ENCODE peak calls at places on chromosome 14, in four cellular contexts. X is mesenchymal stem cell, C is neuronal stem cell, J is H9. L is an unnamed sample.

GRCh38 chr14:59342108-59342507 is 123.1 kb downstream of the GPR135 start:
- DNase-seq in X (no peak), C (no peak), J (no peak), L (no peak)

GRCh38 chr14:90495357-90496276 is 98.8 kb downstream of the CALM1 start:
- DNase-seq in X (peak; percentile 75), C (peak; percentile 88), J (peak; percentile 84), L (peak; percentile 75)

GRCh38 chr14:72738181-72738611 is 155.7 kb downstream of the DPF3 start:
- DNase-seq in X (no peak), C (no peak), J (peak; percentile 8), L (no peak)

GRCh38 chr14:65228436-65228835 is 126.1 kb upstream of the MAX start:
- DNase-seq in X (no peak), C (no peak), J (no peak), L (no peak)

GRCh38 chr14:51462182-51462581 is 189.5 kb upstream of the FRMD6 start:
- DNase-seq in X (no peak), C (no peak), J (no peak), L (no peak)

GRCh38 chr14:70789361-70789760 is 20.0 kb downstream of the MAP3K9 start:
- DNase-seq in X (no peak), C (no peak), J (no peak), L (peak; percentile 70)

GRCh38 chr14:74504874-74505617 is 11.5 kb downstream of the ISCA2 start:
- DNase-seq in X (no peak), C (no peak), J (no peak), L (no peak)

GRCh38 chr14:100440207-100440631 is 117.1 kb downstream of the SLC25A47 start:
- DNase-seq in X (peak; percentile 51), C (peak; percentile 56), J (peak; percentile 75), L (peak; percentile 58)

GRCh38 chr14:46951103-46951502 is 299.5 kb upstream of the RPL10L start:
- DNase-seq in X (peak; percentile 9), C (no peak), J (no peak), L (no peak)

GRCh38 chr14:68619805-68620574 is 172.9 kb downstream of the ZFP36L1 start:
- DNase-seq in X (peak; percentile 86), C (no peak), J (no peak), L (peak; percentile 73)

GRCh38 chr14:64504310-64504896 is at the start of gene ZBTB1:
- DNase-seq in X (peak; percentile 95), C (peak; percentile 84), J (peak; percentile 83), L (peak; percentile 86)

GRCh38 chr14:101233861-101234587 is 327.3 kb upstream of the DIO3 start:
- DNase-seq in X (no peak), C (no peak), J (peak; percentile 20), L (no peak)

GRCh38 chr14:63275611-63276010 is 43.1 kb downstream of the GPHB5 start:
- DNase-seq in X (no peak), C (no peak), J (no peak), L (no peak)

GRCh38 chr14:27366596-27366995 is 768.8 kb upstream of the NOVA1 start:
- DNase-seq in X (peak; percentile 29), C (no peak), J (no peak), L (no peak)

GRCh38 chr14:24417832-24418491 is 11.5 kb downstream of the CBLN3 start:
- DNase-seq in X (no peak), C (no peak), J (peak; percentile 10), L (no peak)

GRCh38 chr14:89252887-89253532 is 164.0 kb downstream of the FOXN3 start:
- DNase-seq in X (no peak), C (no peak), J (peak; percentile 48), L (peak; percentile 11)

GRCh38 chr14:37591311-37591940 is 3.6 kb downstream of the FOXA1 start:
- DNase-seq in X (peak; percentile 25), C (no peak), J (peak; percentile 84), L (no peak)

GRCh38 chr14:95507701-95508103 is 8.7 kb downstream of the SYNE3 start:
- DNase-seq in X (peak; percentile 89), C (no peak), J (no peak), L (peak; percentile 75)

GRCh38 chr14:50906326-50906725 is 34.5 kb downstream of the ABHD12B start:
- DNase-seq in X (no peak), C (no peak), J (no peak), L (no peak)

GRCh38 chr14:74408870-74409269 is 17.1 kb downstream of the SYNDIG1L start:
- DNase-seq in X (no peak), C (no peak), J (no peak), L (no peak)

GRCh38 chr14:74238974-74239847 is at the start of gene VSX2:
- DNase-seq in X (no peak), C (no peak), J (peak; percentile 78), L (no peak)

GRCh38 chr14:33280646-33281045 is 342.0 kb downstream of the NPAS3 start:
- DNase-seq in X (peak; percentile 33), C (no peak), J (no peak), L (no peak)

GRCh38 chr14:95323361-95323760 is 3.7 kb upstream of the CLMN start:
- DNase-seq in X (no peak), C (no peak), J (no peak), L (no peak)

GRCh38 chr14:102982852-102983470 is 60.5 kb downstream of the AMN start:
- DNase-seq in X (no peak), C (no peak), J (no peak), L (no peak)

GRCh38 chr14:52413729-52414453 is 99.8 kb downstream of the PTGER2 start:
- DNase-seq in X (peak; percentile 8), C (no peak), J (no peak), L (peak; percentile 65)

GRCh38 chr14:60622210-60622919 is 26.9 kb downstream of the SIX1 start:
- DNase-seq in X (no peak), C (no peak), J (no peak), L (peak; percentile 26)

GRCh38 chr14:32426596-32427408 is 97.7 kb downstream of the AKAP6 start:
- DNase-seq in X (peak; percentile 3), C (no peak), J (no peak), L (no peak)

GRCh38 chr14:64704145-64704742 is at the start of gene PLEKHG3:
- DNase-seq in X (peak; percentile 85), C (peak; percentile 76), J (peak; percentile 78), L (peak; percentile 69)

GRCh38 chr14:43147480-43147879 is 1359.6 kb downstream of the FSCB start:
- DNase-seq in X (no peak), C (no peak), J (no peak), L (peak; percentile 21)

GRCh38 chr14:51308872-51309271 is 68.8 kb downstream of the TMX1 start:
- DNase-seq in X (no peak), C (no peak), J (no peak), L (no peak)

GRCh38 chr14:89237923-89238529 is 179.0 kb downstream of the FOXN3 start:
- DNase-seq in X (no peak), C (no peak), J (peak; percentile 51), L (peak; percentile 19)

GRCh38 chr14:51147183-51147582 is 52.3 kb upstream of the TRIM9 start:
- DNase-seq in X (peak; percentile 63), C (no peak), J (no peak), L (no peak)

GRCh38 chr14:105468621-105469241 is 5.9 kb upstream of the CRIP2 start:
- DNase-seq in X (no peak), C (no peak), J (no peak), L (no peak)

GRCh38 chr14:95577875-95578274 is 43.0 kb downstream of the GLRX5 start:
- DNase-seq in X (no peak), C (no peak), J (no peak), L (no peak)

GRCh38 chr14:95424533-95424932 is 91.9 kb downstream of the SYNE3 start:
- DNase-seq in X (no peak), C (no peak), J (no peak), L (peak; percentile 23)

GRCh38 chr14:71466942-71467341 is 465.3 kb upstream of the RGS6 start:
- DNase-seq in X (no peak), C (no peak), J (no peak), L (no peak)

GRCh38 chr14:23056257-23056955 is 914 bp downstream of the CDH24 start:
- DNase-seq in X (peak; percentile 84), C (peak; percentile 77), J (peak; percentile 87), L (peak; percentile 65)

GRCh38 chr14:80231732-80232131 is 20.4 kb upstream of the DIO2 start:
- DNase-seq in X (no peak), C (no peak), J (no peak), L (no peak)

GRCh38 chr14:36096090-36096489 is 80.4 kb downstream of the PTCSC3 start:
- DNase-seq in X (no peak), C (no peak), J (no peak), L (peak; percentile 52)

GRCh38 chr14:20641591-20641990 is at the start of gene OR6S1:
- DNase-seq in X (no peak), C (no peak), J (no peak), L (no peak)
- H2BK15ac ChIP-seq in X (no peak within 1 kb of the TSS), C (no peak within 1 kb of the TSS), J (no peak within 1 kb of the TSS), L (no peak within 1 kb of the TSS)

DNA sequence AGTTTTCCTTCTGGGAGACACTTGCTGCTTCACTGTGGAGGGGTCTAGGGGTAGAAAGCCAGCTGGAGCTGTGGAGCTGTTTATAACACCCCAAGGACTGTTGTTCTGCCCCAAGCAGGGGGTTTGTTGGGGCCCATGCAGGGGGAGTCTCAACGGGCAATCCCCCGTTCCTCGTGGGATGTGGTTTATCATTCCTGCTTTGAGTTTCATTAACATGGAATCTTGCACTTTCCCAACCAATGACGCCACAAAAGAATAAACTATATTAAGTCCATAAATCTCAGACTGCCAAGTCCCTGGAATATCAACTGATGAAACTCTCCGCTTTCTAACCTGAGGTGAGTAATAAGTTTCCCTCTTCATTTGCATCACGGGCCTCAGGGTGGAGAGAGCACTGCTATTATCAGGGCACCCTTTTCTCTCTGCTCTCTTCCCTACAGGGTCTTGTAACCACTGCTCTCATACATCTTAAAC is 112.6 kb upstream of the PELI2 start:
- DNase-seq in X (peak; percentile 90), C (no peak), J (no peak), L (peak; percentile 4)
- H2BK5ac ChIP-seq in X (peak overlapping the region; percentile 85), C (no peak overlapping the region), J (no peak overlapping the region), L (no peak overlapping the region)

GRCh38 chr14:104178279-104178678 is 39.9 kb downstream of the KIF26A start:
- DNase-seq in X (no peak), C (no peak), J (no peak), L (no peak)
- H3K9me3 ChIP-seq in X (no peaks in the 10 kb centered on the region), C (no peaks in the 10 kb centered on the region), J (no peaks in the 10 kb centered on the region), L (peaks cover 38% of the 10 kb centered on the region)

DNA sequence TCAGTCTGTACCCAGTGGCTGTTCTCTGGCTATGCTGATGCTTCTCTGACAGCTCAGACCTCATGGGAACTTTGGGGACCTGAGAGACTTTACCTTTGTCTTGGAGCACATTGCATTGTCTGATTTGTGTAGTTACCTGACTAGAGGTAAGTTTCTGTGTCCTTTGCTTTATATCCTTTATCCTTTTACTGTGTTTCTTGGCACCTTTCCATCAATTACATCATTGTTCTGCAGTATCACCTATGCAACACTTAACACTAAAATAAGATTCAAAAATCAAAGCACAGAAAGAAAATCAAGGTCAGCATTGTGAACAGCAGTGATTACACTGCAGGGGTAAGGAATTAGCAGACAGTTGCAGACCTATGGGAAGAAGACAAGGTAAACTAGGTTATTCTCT is 43.8 kb downstream of the SLC35F4 start:
- DNase-seq in X (no peak), C (no peak), J (no peak), L (no peak)
- H2BK15ac ChIP-seq in X (no peak overlapping the region), C (no peak overlapping the region), J (no peak overlapping the region), L (no peak overlapping the region)

L was measured in IMR-90.